ENCODE peak calls at places on chromosomes 2 and 18, in eight cellular contexts. P is astrocyte, R is bronchial epithelial cell, F is tibial nerve, M is body of pancreas, O is mammary epithelial cell, H is left lung, E is NT2/D1. I is an unnamed sample.

GRCh38 chr2:218720048-218721041 is 9.7 kb downstream of the TTLL4 start:
- DNase-seq in F (no peak), H (no peak), M (no peak), O (no peak), R (no peak), P (no peak), E (peak; percentile 25), I (no peak)

GRCh38 chr2:231123362-231123898 is 1.4 kb downstream of the HTR2B start:
- DNase-seq in M (no peak), F (no peak), E (no peak), P (peak; percentile 45), H (no peak), R (peak; percentile 37), O (peak; percentile 33), I (no peak)

GRCh38 chr2:236712304-236712703 is 142.7 kb downstream of the ACKR3 start:
- DNase-seq in M (no peak), F (no peak), H (no peak), R (peak; percentile 45), P (peak; percentile 71), E (no peak), O (peak; percentile 31), I (no peak)

GRCh38 chr2:104863229-104863584 is 9.3 kb downstream of the POU3F3 start:
- DNase-seq in E (no peak), R (no peak), P (no peak), O (no peak), F (no peak), M (no peak), H (no peak), I (no peak)

GRCh38 chr2:71784734-71785549 is 331.6 kb downstream of the DYSF start:
- DNase-seq in F (no peak), M (no peak), H (no peak), R (peak; percentile 64), O (peak; percentile 48), P (peak; percentile 36), E (no peak), I (no peak)

GRCh38 chr2:217733461-217733860 is 269.3 kb downstream of the TNS1 start:
- DNase-seq in P (peak; percentile 37), R (no peak), M (no peak), O (no peak), H (no peak), E (no peak), F (no peak), I (no peak)

GRCh38 chr2:201859886-201860285 is 53.5 kb downstream of the CDK15 start:
- DNase-seq in P (peak; percentile 84), R (no peak), M (no peak), F (no peak), O (no peak), E (no peak), H (no peak), I (no peak)

GRCh38 chr2:150788741-150789140 is 301.3 kb upstream of the RND3 start:
- DNase-seq in R (no peak), E (no peak), O (no peak), P (no peak), H (no peak), M (no peak), F (no peak), I (no peak)

GRCh38 chr18:28108801-28109200 is 68.1 kb downstream of the CDH2 start:
- DNase-seq in R (peak; percentile 46), O (peak; percentile 33), P (peak; percentile 60), H (no peak), M (no peak), E (no peak), F (no peak), I (no peak)

GRCh38 chr2:239651859-239652258 is 251.0 kb upstream of the HDAC4 start:
- DNase-seq in H (no peak), O (no peak), R (no peak), M (no peak), P (no peak), F (no peak), E (no peak), I (no peak)
- H3K36me3 ChIP-seq in H (no peaks in the 10 kb centered on the region), O (no peaks in the 10 kb centered on the region), R (no peaks in the 10 kb centered on the region), M (no peaks in the 10 kb centered on the region), P (no peaks in the 10 kb centered on the region), F (no peaks in the 10 kb centered on the region), E (no peaks in the 10 kb centered on the region), I (no peaks in the 10 kb centered on the region)

GRCh38 chr2:47536696-47537095 is 133.7 kb downstream of the MSH2 start:
- DNase-seq in F (no peak), P (peak; percentile 62), R (no peak), E (no peak), H (no peak), M (no peak), O (no peak), I (no peak)

GRCh38 chr2:47539228-47539627 is 136.3 kb downstream of the MSH2 start:
- DNase-seq in M (no peak), R (no peak), E (no peak), P (no peak), F (no peak), O (no peak), H (no peak), I (no peak)

GRCh38 chr2:47535991-47536390 is 133.0 kb downstream of the MSH2 start:
- DNase-seq in R (peak; percentile 4), H (no peak), P (peak; percentile 10), E (no peak), O (no peak), M (no peak), F (no peak), I (no peak)

GRCh38 chr2:47541848-47542450 is 139.0 kb downstream of the MSH2 start:
- DNase-seq in M (no peak), R (no peak), E (no peak), O (no peak), H (no peak), F (no peak), P (no peak), I (no peak)
- H3K36me3 ChIP-seq in M (no peaks in the 10 kb centered on the region), R (no peaks in the 10 kb centered on the region), E (peaks cover 12% of the 10 kb centered on the region), O (no peaks in the 10 kb centered on the region), H (no peaks in the 10 kb centered on the region), F (no peaks in the 10 kb centered on the region), P (no peaks in the 10 kb centered on the region), I (no peaks in the 10 kb centered on the region)

DNA sequence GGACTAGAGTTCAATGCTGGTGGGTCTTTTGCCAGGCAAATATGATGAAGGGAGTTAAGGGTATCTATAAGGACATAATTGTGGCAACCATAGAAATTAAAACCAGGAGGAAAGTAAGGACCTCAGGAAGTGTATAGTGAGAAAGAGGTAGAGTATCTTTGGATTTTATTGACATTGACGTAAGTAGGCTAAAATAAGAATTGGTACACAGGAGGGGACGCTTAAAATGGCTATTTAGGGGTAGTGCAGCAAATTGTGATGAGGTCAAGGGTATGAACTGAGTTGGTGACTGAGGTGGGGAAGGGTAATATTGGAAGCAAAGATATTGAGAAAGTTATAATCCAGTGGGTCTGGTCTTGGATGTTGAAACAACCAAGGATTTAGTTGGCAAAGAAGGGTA is 42.7 kb downstream of the MARCHF7 start:
- DNase-seq in R (no peak), P (no peak), O (no peak), H (no peak), E (no peak), M (no peak), F (no peak), I (no peak)
- H3K36me3 ChIP-seq in R (peaks cover 8% of the 10 kb centered on the region), P (peaks cover 61% of the 10 kb centered on the region), O (peaks cover 34% of the 10 kb centered on the region), H (no peaks in the 10 kb centered on the region), E (peaks cover 85% of the 10 kb centered on the region), M (no peaks in the 10 kb centered on the region), F (no peaks in the 10 kb centered on the region), I (peaks cover 36% of the 10 kb centered on the region)

GRCh38 chr2:195649629-195650190 is 7.3 kb upstream of the SLC39A10 start:
- DNase-seq in P (no peak), H (no peak), O (no peak), F (no peak), M (no peak), R (no peak), E (no peak), I (no peak)
- H3K36me3 ChIP-seq in P (no peaks in the 10 kb centered on the region), H (no peaks in the 10 kb centered on the region), O (no peaks in the 10 kb centered on the region), F (no peaks in the 10 kb centered on the region), M (no peaks in the 10 kb centered on the region), R (no peaks in the 10 kb centered on the region), E (no peaks in the 10 kb centered on the region), I (no peaks in the 10 kb centered on the region)

GRCh38 chr2:171810409-171810993 is 83.5 kb downstream of the SLC25A12 start:
- DNase-seq in R (no peak), H (no peak), O (no peak), E (no peak), M (no peak), F (no peak), P (no peak), I (no peak)

GRCh38 chr2:171813126-171813525 is 80.9 kb downstream of the SLC25A12 start:
- DNase-seq in O (no peak), E (no peak), H (no peak), F (no peak), P (no peak), R (no peak), M (no peak), I (no peak)

GRCh38 chr2:171814174-171814573 is 79.9 kb downstream of the SLC25A12 start:
- DNase-seq in H (no peak), R (no peak), E (no peak), F (no peak), M (no peak), O (no peak), P (no peak), I (no peak)

GRCh38 chr2:171813729-171814128 is 80.3 kb downstream of the SLC25A12 start:
- DNase-seq in H (no peak), P (no peak), O (no peak), R (no peak), F (no peak), E (no peak), M (no peak), I (no peak)

DNA sequence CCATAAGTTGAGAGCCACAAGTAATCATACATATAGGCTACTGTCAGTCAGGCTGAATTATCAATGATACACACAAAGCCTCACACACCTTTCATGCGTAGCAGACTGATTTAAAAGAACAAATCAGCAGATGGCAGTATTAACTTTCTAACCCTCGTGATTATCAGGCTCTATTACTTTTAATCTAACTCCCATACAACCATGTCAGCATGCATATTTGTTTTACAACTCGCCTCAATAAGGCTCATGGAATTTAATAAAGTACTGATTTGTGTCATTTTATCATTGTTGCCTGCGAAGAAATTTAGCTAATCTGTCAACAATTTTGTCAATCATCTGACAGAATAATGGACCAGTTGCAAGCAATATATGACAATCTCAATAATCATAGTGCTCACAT is 82.8 kb downstream of the SLC25A12 start:
- DNase-seq in M (no peak), R (peak; percentile 65), E (no peak), O (peak; percentile 20), H (no peak), F (no peak), P (no peak), I (no peak)
- H3K36me3 ChIP-seq in M (no peaks in the 10 kb centered on the region), R (no peaks in the 10 kb centered on the region), E (no peaks in the 10 kb centered on the region), O (peaks cover 6% of the 10 kb centered on the region), H (no peaks in the 10 kb centered on the region), F (no peaks in the 10 kb centered on the region), P (peaks cover 6% of the 10 kb centered on the region), I (peaks cover 3% of the 10 kb centered on the region)